ENCODE peak calls at places on chromosomes 1 and 21, in six cellular contexts. One of them, this sample, is unnamed.

GRCh38 chr21:27365394-27365793 is 398.5 kb upstream of the ADAMTS5 start:
- DNase-seq in upper lobe of right lung: no peak
- DNase-seq in A673: no peak
- DNase-seq in right atrium auricular region: no peak
- DNase-seq in left lung: no peak
- DNase-seq in tibial nerve: no peak
- DNase-seq in this sample: no peak

GRCh38 chr1:99731384-99731783 is 35.1 kb downstream of the FRRS1 start:
- DNase-seq in upper lobe of right lung: no peak
- DNase-seq in A673: no peak
- DNase-seq in right atrium auricular region: no peak
- DNase-seq in left lung: no peak
- DNase-seq in tibial nerve: no peak
- DNase-seq in this sample: no peak

GRCh38 chr1:44113095-44113609 is 5.5 kb upstream of the KLF17 start:
- DNase-seq in upper lobe of right lung: no peak
- DNase-seq in A673: no peak
- DNase-seq in right atrium auricular region: no peak
- DNase-seq in left lung: no peak
- DNase-seq in tibial nerve: no peak
- DNase-seq in this sample: no peak

GRCh38 chr21:32359719-32360260 is 33.0 kb downstream of the URB1 start:
- DNase-seq in upper lobe of right lung: no peak
- DNase-seq in A673: no peak
- DNase-seq in right atrium auricular region: no peak
- DNase-seq in left lung: no peak
- DNase-seq in tibial nerve: no peak
- DNase-seq in this sample: no peak

GRCh38 chr1:165666152-165666551 is 32.2 kb downstream of the ALDH9A1 start:
- DNase-seq in upper lobe of right lung: no peak
- DNase-seq in A673: no peak
- DNase-seq in right atrium auricular region: no peak
- DNase-seq in left lung: no peak
- DNase-seq in tibial nerve: no peak
- DNase-seq in this sample: no peak

GRCh38 chr1:87030740-87031400 is 116.4 kb downstream of the HS2ST1 start:
- DNase-seq in upper lobe of right lung: no peak
- DNase-seq in A673: no peak
- DNase-seq in right atrium auricular region: no peak
- DNase-seq in left lung: no peak
- DNase-seq in tibial nerve: no peak
- DNase-seq in this sample: no peak

GRCh38 chr1:226627050-226627755 is 78.6 kb downstream of the STUM start:
- DNase-seq in upper lobe of right lung: peak; percentile 8
- DNase-seq in A673: no peak
- DNase-seq in right atrium auricular region: no peak
- DNase-seq in left lung: peak; percentile 8
- DNase-seq in tibial nerve: no peak
- DNase-seq in this sample: peak; percentile 6

GRCh38 chr1:227343727-227344551 is 25.6 kb upstream of the CDC42BPA start:
- DNase-seq in upper lobe of right lung: no peak
- DNase-seq in A673: peak; percentile 49
- DNase-seq in right atrium auricular region: no peak
- DNase-seq in left lung: no peak
- DNase-seq in tibial nerve: no peak
- DNase-seq in this sample: no peak

GRCh38 chr1:35726814-35727433 is 8.2 kb upstream of the C1orf216 start:
- DNase-seq in upper lobe of right lung: no peak
- DNase-seq in A673: peak; percentile 80
- DNase-seq in right atrium auricular region: no peak
- DNase-seq in left lung: no peak
- DNase-seq in tibial nerve: peak; percentile 48
- DNase-seq in this sample: peak; percentile 55

GRCh38 chr1:111734426-111734825 is 4.8 kb downstream of the INKA2 start:
- DNase-seq in upper lobe of right lung: no peak
- DNase-seq in A673: no peak
- DNase-seq in right atrium auricular region: no peak
- DNase-seq in left lung: no peak
- DNase-seq in tibial nerve: no peak
- DNase-seq in this sample: no peak

GRCh38 chr21:45747233-45747766 is 103.8 kb downstream of the PCBP3 start:
- DNase-seq in upper lobe of right lung: no peak
- DNase-seq in A673: no peak
- DNase-seq in right atrium auricular region: peak; percentile 16
- DNase-seq in left lung: no peak
- DNase-seq in tibial nerve: no peak
- DNase-seq in this sample: no peak

GRCh38 chr1:212315184-212315583 is 30.0 kb downstream of the PPP2R5A start:
- DNase-seq in upper lobe of right lung: no peak
- DNase-seq in A673: no peak
- DNase-seq in right atrium auricular region: no peak
- DNase-seq in left lung: no peak
- DNase-seq in tibial nerve: no peak
- DNase-seq in this sample: no peak

GRCh38 chr1:52112489-52112888 is 29.4 kb upstream of the ZFYVE9 start:
- DNase-seq in upper lobe of right lung: no peak
- DNase-seq in A673: no peak
- DNase-seq in right atrium auricular region: no peak
- DNase-seq in left lung: no peak
- DNase-seq in tibial nerve: no peak
- DNase-seq in this sample: no peak

GRCh38 chr1:107943694-107944093 is 21.3 kb downstream of the VAV3 start:
- DNase-seq in upper lobe of right lung: no peak
- DNase-seq in A673: no peak
- DNase-seq in right atrium auricular region: no peak
- DNase-seq in left lung: no peak
- DNase-seq in tibial nerve: no peak
- DNase-seq in this sample: no peak

GRCh38 chr1:107940178-107940577 is 24.8 kb downstream of the VAV3 start:
- DNase-seq in upper lobe of right lung: no peak
- DNase-seq in A673: no peak
- DNase-seq in right atrium auricular region: no peak
- DNase-seq in left lung: no peak
- DNase-seq in tibial nerve: no peak
- DNase-seq in this sample: no peak

GRCh38 chr1:107939256-107939655 is 25.7 kb downstream of the VAV3 start:
- DNase-seq in upper lobe of right lung: no peak
- DNase-seq in A673: no peak
- DNase-seq in right atrium auricular region: no peak
- DNase-seq in left lung: no peak
- DNase-seq in tibial nerve: no peak
- DNase-seq in this sample: no peak

GRCh38 chr1:107942829-107943228 is 22.2 kb downstream of the VAV3 start:
- DNase-seq in upper lobe of right lung: no peak
- DNase-seq in A673: no peak
- DNase-seq in right atrium auricular region: no peak
- DNase-seq in left lung: no peak
- DNase-seq in tibial nerve: no peak
- DNase-seq in this sample: no peak

DNA sequence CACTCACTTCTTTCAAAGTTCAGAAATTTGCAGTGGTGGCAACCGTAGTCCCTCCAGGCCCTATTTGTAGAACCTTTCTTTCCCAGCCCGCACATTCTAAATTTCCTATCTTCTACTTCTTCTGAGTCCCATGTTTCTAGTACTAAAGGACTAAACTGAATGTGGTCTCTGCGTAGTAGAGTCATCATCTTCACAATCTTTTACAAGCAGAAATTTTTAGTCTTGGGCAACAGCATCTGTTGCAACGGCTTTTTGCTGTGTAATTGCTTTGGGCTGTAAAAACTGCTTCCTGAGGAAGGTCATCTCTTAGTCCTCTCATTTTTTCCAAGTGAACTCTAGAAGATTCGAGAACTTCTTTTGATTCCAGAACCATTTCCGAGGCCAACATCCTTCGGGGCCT is 23.9 kb downstream of the VAV3 start:
- DNase-seq in upper lobe of right lung: no peak
- DNase-seq in A673: no peak
- DNase-seq in right atrium auricular region: peak; percentile 79
- DNase-seq in left lung: no peak
- DNase-seq in tibial nerve: peak; percentile 59
- DNase-seq in this sample: no peak
- H3K27me3 ChIP-seq in upper lobe of right lung: no peaks in the 10 kb centered on the region
- H3K27me3 ChIP-seq in A673: no peaks in the 10 kb centered on the region
- H3K27me3 ChIP-seq in right atrium auricular region: no peaks in the 10 kb centered on the region
- H3K27me3 ChIP-seq in left lung: no peaks in the 10 kb centered on the region
- H3K27me3 ChIP-seq in tibial nerve: no peaks in the 10 kb centered on the region
- H3K27me3 ChIP-seq in this sample: no peaks in the 10 kb centered on the region

GRCh38 chr1:206680279-206680678 is 4.4 kb upstream of the MAPKAPK2 start:
- DNase-seq in upper lobe of right lung: no peak
- DNase-seq in A673: no peak
- DNase-seq in right atrium auricular region: no peak
- DNase-seq in left lung: no peak
- DNase-seq in tibial nerve: no peak
- DNase-seq in this sample: no peak

GRCh38 chr1:206681359-206681758 is 3.3 kb upstream of the MAPKAPK2 start:
- DNase-seq in upper lobe of right lung: no peak
- DNase-seq in A673: no peak
- DNase-seq in right atrium auricular region: no peak
- DNase-seq in left lung: no peak
- DNase-seq in tibial nerve: no peak
- DNase-seq in this sample: no peak

GRCh38 chr1:206684003-206684402 is 702 bp upstream of the MAPKAPK2 start:
- DNase-seq in upper lobe of right lung: no peak
- DNase-seq in A673: no peak
- DNase-seq in right atrium auricular region: no peak
- DNase-seq in left lung: no peak
- DNase-seq in tibial nerve: no peak
- DNase-seq in this sample: no peak

GRCh38 chr1:206683313-206683712 is 1.4 kb upstream of the MAPKAPK2 start:
- DNase-seq in upper lobe of right lung: no peak
- DNase-seq in A673: no peak
- DNase-seq in right atrium auricular region: no peak
- DNase-seq in left lung: no peak
- DNase-seq in tibial nerve: no peak
- DNase-seq in this sample: no peak

DNA sequence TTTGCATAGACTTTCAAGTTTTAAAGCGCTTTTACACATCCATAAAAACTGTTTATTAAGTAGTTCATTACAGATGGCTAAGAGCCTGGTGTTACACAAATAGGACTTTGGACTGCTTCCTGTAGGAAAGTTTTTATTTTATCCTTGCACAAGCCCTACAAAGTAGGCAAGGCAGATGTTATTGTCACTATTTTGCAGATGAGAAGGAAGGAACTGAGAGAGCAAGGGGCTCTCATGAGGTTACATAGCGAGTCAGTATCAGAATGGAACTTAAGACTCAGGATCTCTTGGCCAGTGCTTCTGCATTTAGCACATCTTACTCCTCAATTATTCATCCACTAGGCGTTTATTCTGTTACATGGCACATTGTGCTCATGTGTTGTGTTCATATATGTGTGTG is 2.6 kb upstream of the MAPKAPK2 start:
- DNase-seq in upper lobe of right lung: no peak
- DNase-seq in A673: no peak
- DNase-seq in right atrium auricular region: no peak
- DNase-seq in left lung: no peak
- DNase-seq in tibial nerve: no peak
- DNase-seq in this sample: no peak
- H3K4me1 ChIP-seq in upper lobe of right lung: peaks cover 17% of the 10 kb centered on the region
- H3K4me1 ChIP-seq in A673: peaks cover 5% of the 10 kb centered on the region
- H3K4me1 ChIP-seq in right atrium auricular region: no peaks in the 10 kb centered on the region
- H3K4me1 ChIP-seq in left lung: peaks cover 24% of the 10 kb centered on the region
- H3K4me1 ChIP-seq in tibial nerve: peaks cover 13% of the 10 kb centered on the region
- H3K4me1 ChIP-seq in this sample: peaks cover 15% of the 10 kb centered on the region

DNA sequence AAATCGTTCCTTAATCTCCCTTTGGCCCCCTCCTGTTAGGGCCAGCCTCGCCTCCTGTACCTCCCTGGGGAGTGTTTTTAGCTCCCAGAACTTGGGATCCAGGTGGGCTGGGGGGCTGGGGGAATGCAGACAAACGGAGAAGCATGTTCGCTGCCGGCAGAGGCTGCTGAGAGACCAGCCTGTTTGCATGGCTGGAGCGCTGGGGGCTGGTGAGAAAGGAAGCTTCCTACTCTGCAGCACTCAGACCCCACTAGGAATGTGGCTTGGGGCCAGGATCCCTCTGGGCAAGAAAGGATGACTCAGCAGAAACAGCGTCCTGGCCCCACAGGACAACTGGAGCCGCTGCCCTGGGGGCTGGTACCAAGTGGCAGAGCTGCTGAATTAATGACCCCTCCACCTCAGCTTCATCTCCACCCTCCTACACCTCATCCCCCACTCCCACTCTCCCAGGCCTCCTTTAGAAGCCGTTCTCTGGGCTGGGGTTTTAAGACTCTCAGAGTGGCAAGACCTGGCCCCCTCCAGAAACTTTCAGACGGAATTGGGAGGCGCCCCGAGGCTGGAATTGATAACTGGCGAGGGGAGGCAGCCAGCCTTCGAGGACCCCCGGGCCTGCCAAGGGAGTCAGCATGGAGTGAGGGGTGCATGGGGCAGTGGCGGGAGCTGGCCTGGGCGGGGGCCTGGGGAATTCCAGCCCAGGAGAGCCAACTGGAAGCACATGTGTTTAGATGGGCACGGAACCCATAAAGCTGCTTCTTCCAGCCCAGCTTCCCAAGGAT is 28.5 kb upstream of the EPS8L3 start:
- DNase-seq in upper lobe of right lung: peak; percentile 79
- DNase-seq in A673: peak; percentile 90
- DNase-seq in right atrium auricular region: peak; percentile 76
- DNase-seq in left lung: no peak
- DNase-seq in tibial nerve: peak; percentile 50
- DNase-seq in this sample: peak; percentile 75
- TF ChIP-seq CTCF in upper lobe of right lung: peak; percentile 18
- TF ChIP-seq CTCF in A673: peak; percentile 44
- TF ChIP-seq CTCF in right atrium auricular region: no peak
- TF ChIP-seq CTCF in left lung: no peak
- TF ChIP-seq CTCF in tibial nerve: no peak
- TF ChIP-seq CTCF in this sample: no peak

GRCh38 chr21:42395302-42395701 is 550 bp downstream of the TMPRSS3 start:
- DNase-seq in upper lobe of right lung: peak; percentile 28
- DNase-seq in A673: no peak
- DNase-seq in right atrium auricular region: no peak
- DNase-seq in left lung: peak; percentile 13
- DNase-seq in tibial nerve: no peak
- DNase-seq in this sample: no peak
- H3K27me3 ChIP-seq in upper lobe of right lung: no peaks in the 10 kb centered on the region
- H3K27me3 ChIP-seq in A673: no peaks in the 10 kb centered on the region
- H3K27me3 ChIP-seq in right atrium auricular region: no peaks in the 10 kb centered on the region
- H3K27me3 ChIP-seq in left lung: no peaks in the 10 kb centered on the region
- H3K27me3 ChIP-seq in tibial nerve: no peaks in the 10 kb centered on the region
- H3K27me3 ChIP-seq in this sample: no peaks in the 10 kb centered on the region

DNA sequence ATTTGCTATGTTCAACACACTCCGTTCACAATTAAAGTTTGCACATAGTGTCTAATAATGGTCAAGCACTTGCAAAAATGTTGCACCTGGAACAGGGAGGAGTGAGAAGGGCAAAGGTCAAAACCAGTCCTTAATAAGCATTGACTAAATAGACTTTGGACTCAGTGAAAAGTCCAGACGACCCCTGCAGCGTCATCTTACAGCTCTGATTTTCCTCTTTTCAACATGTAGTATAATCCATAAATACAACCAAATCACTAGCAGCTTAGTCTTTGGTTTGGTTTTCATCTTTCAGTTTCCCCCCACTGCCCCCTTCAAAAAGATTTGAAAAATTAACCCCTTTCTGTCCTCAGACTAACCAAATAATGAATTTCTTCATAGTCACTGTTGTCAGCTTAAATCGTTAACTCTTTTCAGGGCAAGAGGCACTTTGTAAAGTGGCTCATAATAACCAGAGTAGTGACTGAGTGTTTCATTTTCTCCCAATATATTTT is 290.3 kb downstream of the PTPRC start:
- DNase-seq in upper lobe of right lung: no peak
- DNase-seq in A673: no peak
- DNase-seq in right atrium auricular region: no peak
- DNase-seq in left lung: no peak
- DNase-seq in tibial nerve: no peak
- DNase-seq in this sample: no peak
- H3K4me1 ChIP-seq in upper lobe of right lung: peaks cover 37% of the 10 kb centered on the region
- H3K4me1 ChIP-seq in A673: peaks cover 73% of the 10 kb centered on the region
- H3K4me1 ChIP-seq in right atrium auricular region: no peaks in the 10 kb centered on the region
- H3K4me1 ChIP-seq in left lung: peaks cover 79% of the 10 kb centered on the region
- H3K4me1 ChIP-seq in tibial nerve: peaks cover 17% of the 10 kb centered on the region
- H3K4me1 ChIP-seq in this sample: peaks cover 57% of the 10 kb centered on the region

This sample was measured in lower lobe of right lung.